ENCODE peak calls at places on chromosomes 2 and 18, in seven cellular contexts. Q is COR-L47; S is SW480; W is iPS DF 19.7; O is stimulated activated CD4-positive, alpha-beta T cell treated with anti-CD3 and anti-CD28 coated beads, Interleukin-4, amount 100 ng/mL, for 1 hour; G is lower leg skin; Z is substantia nigra. V is an unnamed sample.

GRCh38 chr2:215314896-215315295 is 3.0 kb downstream of the ATIC start:
- DNase-seq in S (no peak), Q (no peak), O (no peak), Z (no peak), W (no peak), G (no peak), V (no peak)

GRCh38 chr2:19607400-19607799 is 249.0 kb upstream of the OSR1 start:
- DNase-seq in Q (no peak), O (no peak), S (no peak), G (no peak), W (no peak), Z (no peak), V (no peak)

GRCh38 chr2:127479219-127479825 is 47.0 kb downstream of the IWS1 start:
- DNase-seq in Z (no peak), S (peak), G (no peak), O (no peak), W (peak), Q (peak), V (peak)

GRCh38 chr2:190723397-190724090 is 74.7 kb downstream of the NAB1 start:
- DNase-seq in W (no peak), Z (no peak), G (no peak), O (no peak), S (no peak), Q (no peak), V (no peak)

GRCh38 chr18:22609642-22610041 is 191.9 kb upstream of the CTAGE1 start:
- DNase-seq in Z (no peak), G (no peak), O (no peak), W (no peak), Q (no peak), S (peak), V (no peak)

GRCh38 chr18:37464287-37464686 is 101.3 kb downstream of the CELF4 start:
- DNase-seq in G (no peak), S (no peak), O (no peak), Q (no peak), W (no peak), Z (no peak), V (no peak)

GRCh38 chr18:44969214-44969842 is 288.6 kb downstream of the SETBP1 start:
- DNase-seq in W (no peak), O (no peak), G (no peak), Z (no peak), Q (no peak), S (no peak), V (no peak)

GRCh38 chr2:238776003-238776640 is 71.8 kb upstream of the TWIST2 start:
- DNase-seq in Q (no peak), O (no peak), S (no peak), G (no peak), Z (no peak), W (no peak), V (no peak)

GRCh38 chr2:176092270-176093144 is at the start of gene HOXD13:
- DNase-seq in W (no peak), S (peak), O (no peak), Z (no peak), Q (no peak), G (no peak), V (peak)

GRCh38 chr18:45666006-45666405 is 50.7 kb downstream of the SLC14A2 start:
- DNase-seq in G (no peak), W (no peak), Z (no peak), S (no peak), Q (no peak), O (no peak), V (no peak)

GRCh38 chr2:197786010-197786877 is 1.1 kb upstream of the BOLL start:
- DNase-seq in S (no peak), Z (no peak), O (peak), Q (no peak), G (no peak), W (peak), V (no peak)

GRCh38 chr2:9665903-9666302 is 35.1 kb upstream of the YWHAQ start:
- DNase-seq in Z (no peak), O (no peak), Q (no peak), G (no peak), S (no peak), W (no peak), V (no peak)

GRCh38 chr2:48176876-48177275 is 270.6 kb upstream of the FBXO11 start:
- DNase-seq in Z (no peak), O (no peak), Q (no peak), S (no peak), G (no peak), W (no peak), V (no peak)

GRCh38 chr18:51480562-51481261 is 283.2 kb upstream of the MEX3C start:
- DNase-seq in G (no peak), S (no peak), O (no peak), W (no peak), Z (no peak), Q (no peak), V (no peak)

GRCh38 chr2:68789603-68790002 is 55.0 kb downstream of the ARHGAP25 start:
- DNase-seq in Z (no peak), Q (no peak), G (no peak), W (no peak), O (peak), S (no peak), V (no peak)

GRCh38 chr18:63366270-63366990 is 576 bp downstream of the KDSR start:
- DNase-seq in S (peak), O (peak), Q (peak), W (no peak), Z (peak), G (peak), V (peak)

GRCh38 chr18:30489890-30490643 is 552.5 kb downstream of the DSC3 start:
- DNase-seq in S (no peak), Z (no peak), Q (no peak), G (no peak), O (no peak), W (no peak), V (no peak)

GRCh38 chr18:74476154-74476553 is 19.0 kb upstream of the DIPK1C start:
- DNase-seq in Q (peak), W (no peak), O (no peak), S (no peak), G (no peak), Z (no peak), V (peak)

GRCh38 chr2:75100011-75100680 is 99.2 kb downstream of the TACR1 start:
- DNase-seq in Z (no peak), G (no peak), Q (peak), W (no peak), O (no peak), S (peak), V (peak)

V was measured in NCI-H1694 treated with DMSO at 0.1 percent for 48 hours.